ENCODE peak calls at places on chromosomes 2 and 18, in seven cellular contexts. One of them, this sample, is unnamed.

GRCh38 chr2:218961651-218962570 is 2.4 kb downstream of the CDK5R2 start:
- DNase-seq in pancreas: no peak
- DNase-seq in sigmoid colon: no peak
- DNase-seq in fibroblast of lung: no peak
- DNase-seq in thyroid gland: no peak
- DNase-seq in heart right ventricle: no peak
- DNase-seq in colonic mucosa: no peak
- DNase-seq in this sample: no peak

GRCh38 chr2:96074156-96074555 is 39.4 kb upstream of the GPAT2 start:
- DNase-seq in pancreas: no peak
- DNase-seq in sigmoid colon: no peak
- DNase-seq in fibroblast of lung: no peak
- DNase-seq in thyroid gland: no peak
- DNase-seq in heart right ventricle: no peak
- DNase-seq in colonic mucosa: no peak
- DNase-seq in this sample: no peak

GRCh38 chr2:18312818-18313217 is 247.6 kb downstream of the RDH14 start:
- DNase-seq in pancreas: no peak
- DNase-seq in sigmoid colon: no peak
- DNase-seq in fibroblast of lung: no peak
- DNase-seq in thyroid gland: no peak
- DNase-seq in heart right ventricle: no peak
- DNase-seq in colonic mucosa: no peak
- DNase-seq in this sample: no peak

GRCh38 chr2:173090291-173090877 is 14.7 kb downstream of the MAP3K20 start:
- DNase-seq in pancreas: no peak
- DNase-seq in sigmoid colon: no peak
- DNase-seq in fibroblast of lung: peak; percentile 84
- DNase-seq in thyroid gland: peak; percentile 56
- DNase-seq in heart right ventricle: peak; percentile 32
- DNase-seq in colonic mucosa: no peak
- DNase-seq in this sample: peak; percentile 53

GRCh38 chr2:140242889-140243288 is 1462.7 kb upstream of the NXPH2 start:
- DNase-seq in pancreas: no peak
- DNase-seq in sigmoid colon: no peak
- DNase-seq in fibroblast of lung: no peak
- DNase-seq in thyroid gland: no peak
- DNase-seq in heart right ventricle: no peak
- DNase-seq in colonic mucosa: no peak
- DNase-seq in this sample: no peak

GRCh38 chr2:160474891-160475795 is 18.5 kb downstream of the RBMS1 start:
- DNase-seq in pancreas: no peak
- DNase-seq in sigmoid colon: no peak
- DNase-seq in fibroblast of lung: peak; percentile 42
- DNase-seq in thyroid gland: no peak
- DNase-seq in heart right ventricle: no peak
- DNase-seq in colonic mucosa: no peak
- DNase-seq in this sample: no peak

GRCh38 chr2:240797914-240798313 is 22.1 kb downstream of the KIF1A start:
- DNase-seq in pancreas: no peak
- DNase-seq in sigmoid colon: peak; percentile 53
- DNase-seq in fibroblast of lung: no peak
- DNase-seq in thyroid gland: no peak
- DNase-seq in heart right ventricle: no peak
- DNase-seq in colonic mucosa: no peak
- DNase-seq in this sample: no peak

GRCh38 chr2:232321156-232321816 is 57.3 kb upstream of the ALPP start:
- DNase-seq in pancreas: peak; percentile 24
- DNase-seq in sigmoid colon: peak; percentile 37
- DNase-seq in fibroblast of lung: no peak
- DNase-seq in thyroid gland: no peak
- DNase-seq in heart right ventricle: no peak
- DNase-seq in colonic mucosa: no peak
- DNase-seq in this sample: no peak

DNA sequence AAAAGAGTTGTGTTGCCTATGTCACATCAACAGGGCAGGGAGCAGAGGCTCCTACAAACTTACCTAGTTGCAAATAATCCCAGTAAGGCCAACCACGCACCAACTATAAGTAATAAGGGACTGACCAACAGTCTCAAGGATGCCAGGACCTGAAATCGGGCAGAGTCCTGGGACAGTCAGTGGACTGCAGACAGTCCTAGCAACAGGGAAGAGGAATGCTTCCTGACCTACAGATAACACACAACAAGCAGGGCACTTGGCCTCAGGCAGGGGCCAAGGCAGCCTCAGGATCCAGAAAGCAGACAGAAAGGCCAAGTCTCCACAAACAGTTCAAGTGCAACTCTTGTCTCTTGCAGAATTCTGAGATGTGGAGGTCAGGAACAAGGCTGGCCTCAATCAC is 56.2 kb downstream of the GALNT14 start:
- DNase-seq in pancreas: no peak
- DNase-seq in sigmoid colon: no peak
- DNase-seq in fibroblast of lung: no peak
- DNase-seq in thyroid gland: no peak
- DNase-seq in heart right ventricle: no peak
- DNase-seq in colonic mucosa: no peak
- DNase-seq in this sample: no peak
- H3K4me3 ChIP-seq in pancreas: no peak overlapping the region
- H3K4me3 ChIP-seq in sigmoid colon: no peak overlapping the region
- H3K4me3 ChIP-seq in fibroblast of lung: no peak overlapping the region
- H3K4me3 ChIP-seq in thyroid gland: no peak overlapping the region
- H3K4me3 ChIP-seq in heart right ventricle: no peak overlapping the region
- H3K4me3 ChIP-seq in colonic mucosa: no peak overlapping the region
- H3K4me3 ChIP-seq in this sample: no peak overlapping the region

GRCh38 chr2:55155764-55156221 is 76.3 kb downstream of the CLHC1 start:
- DNase-seq in pancreas: no peak
- DNase-seq in sigmoid colon: no peak
- DNase-seq in fibroblast of lung: peak; percentile 85
- DNase-seq in thyroid gland: no peak
- DNase-seq in heart right ventricle: no peak
- DNase-seq in colonic mucosa: no peak
- DNase-seq in this sample: peak; percentile 57

GRCh38 chr2:55155206-55155605 is 76.9 kb downstream of the CLHC1 start:
- DNase-seq in pancreas: no peak
- DNase-seq in sigmoid colon: no peak
- DNase-seq in fibroblast of lung: peak; percentile 26
- DNase-seq in thyroid gland: no peak
- DNase-seq in heart right ventricle: no peak
- DNase-seq in colonic mucosa: no peak
- DNase-seq in this sample: no peak

GRCh38 chr2:55156326-55156725 is 75.8 kb downstream of the CLHC1 start:
- DNase-seq in pancreas: no peak
- DNase-seq in sigmoid colon: no peak
- DNase-seq in fibroblast of lung: peak; percentile 82
- DNase-seq in thyroid gland: no peak
- DNase-seq in heart right ventricle: no peak
- DNase-seq in colonic mucosa: no peak
- DNase-seq in this sample: no peak

GRCh38 chr2:55153564-55154315 is 78.4 kb downstream of the CLHC1 start:
- DNase-seq in pancreas: no peak
- DNase-seq in sigmoid colon: no peak
- DNase-seq in fibroblast of lung: no peak
- DNase-seq in thyroid gland: no peak
- DNase-seq in heart right ventricle: no peak
- DNase-seq in colonic mucosa: no peak
- DNase-seq in this sample: no peak

DNA sequence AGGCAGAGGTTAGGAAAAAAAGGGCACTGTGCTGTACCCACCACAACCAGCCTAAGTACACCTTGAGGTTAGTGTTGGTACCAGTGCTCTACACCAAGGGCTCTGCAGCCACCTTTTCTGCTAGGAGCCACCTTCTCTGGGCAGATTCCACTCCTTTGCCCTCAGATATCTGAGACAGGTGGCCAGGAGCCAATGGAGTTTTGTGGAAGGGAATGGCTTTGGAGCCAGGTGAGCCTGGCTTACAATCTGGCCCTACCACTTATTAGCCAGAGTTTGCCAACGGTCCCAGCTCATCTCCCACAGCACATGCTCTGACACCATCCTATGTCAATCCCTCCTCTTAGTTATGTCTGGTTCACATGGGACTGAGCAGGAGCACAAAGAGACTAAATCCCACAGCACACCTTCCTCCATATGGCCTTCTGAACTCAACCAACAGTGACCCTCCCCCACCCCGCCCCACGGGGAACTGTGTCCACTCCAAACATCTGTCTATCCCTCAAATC is 77.5 kb downstream of the CLHC1 start:
- DNase-seq in pancreas: no peak
- DNase-seq in sigmoid colon: no peak
- DNase-seq in fibroblast of lung: no peak
- DNase-seq in thyroid gland: no peak
- DNase-seq in heart right ventricle: no peak
- DNase-seq in colonic mucosa: no peak
- DNase-seq in this sample: no peak
- H3K27ac ChIP-seq in pancreas: no peak overlapping the region
- H3K27ac ChIP-seq in sigmoid colon: peak overlapping the region; percentile 47
- H3K27ac ChIP-seq in fibroblast of lung: peak overlapping the region; percentile 56
- H3K27ac ChIP-seq in thyroid gland: no peak overlapping the region
- H3K27ac ChIP-seq in heart right ventricle: no peak overlapping the region
- H3K27ac ChIP-seq in colonic mucosa: peak overlapping the region; percentile 24
- H3K27ac ChIP-seq in this sample: no peak overlapping the region

GRCh38 chr2:62201307-62201706 is 5.4 kb downstream of the B3GNT2 start:
- DNase-seq in pancreas: no peak
- DNase-seq in sigmoid colon: no peak
- DNase-seq in fibroblast of lung: peak; percentile 50
- DNase-seq in thyroid gland: no peak
- DNase-seq in heart right ventricle: no peak
- DNase-seq in colonic mucosa: no peak
- DNase-seq in this sample: no peak

GRCh38 chr2:62198237-62198633 is 2.3 kb downstream of the B3GNT2 start:
- DNase-seq in pancreas: no peak
- DNase-seq in sigmoid colon: no peak
- DNase-seq in fibroblast of lung: no peak
- DNase-seq in thyroid gland: no peak
- DNase-seq in heart right ventricle: no peak
- DNase-seq in colonic mucosa: no peak
- DNase-seq in this sample: no peak

GRCh38 chr2:62200868-62201267 is 5.0 kb downstream of the B3GNT2 start:
- DNase-seq in pancreas: no peak
- DNase-seq in sigmoid colon: no peak
- DNase-seq in fibroblast of lung: no peak
- DNase-seq in thyroid gland: no peak
- DNase-seq in heart right ventricle: no peak
- DNase-seq in colonic mucosa: no peak
- DNase-seq in this sample: no peak

GRCh38 chr2:62200291-62200841 is 4.5 kb downstream of the B3GNT2 start:
- DNase-seq in pancreas: no peak
- DNase-seq in sigmoid colon: no peak
- DNase-seq in fibroblast of lung: no peak
- DNase-seq in thyroid gland: no peak
- DNase-seq in heart right ventricle: no peak
- DNase-seq in colonic mucosa: no peak
- DNase-seq in this sample: no peak

DNA sequence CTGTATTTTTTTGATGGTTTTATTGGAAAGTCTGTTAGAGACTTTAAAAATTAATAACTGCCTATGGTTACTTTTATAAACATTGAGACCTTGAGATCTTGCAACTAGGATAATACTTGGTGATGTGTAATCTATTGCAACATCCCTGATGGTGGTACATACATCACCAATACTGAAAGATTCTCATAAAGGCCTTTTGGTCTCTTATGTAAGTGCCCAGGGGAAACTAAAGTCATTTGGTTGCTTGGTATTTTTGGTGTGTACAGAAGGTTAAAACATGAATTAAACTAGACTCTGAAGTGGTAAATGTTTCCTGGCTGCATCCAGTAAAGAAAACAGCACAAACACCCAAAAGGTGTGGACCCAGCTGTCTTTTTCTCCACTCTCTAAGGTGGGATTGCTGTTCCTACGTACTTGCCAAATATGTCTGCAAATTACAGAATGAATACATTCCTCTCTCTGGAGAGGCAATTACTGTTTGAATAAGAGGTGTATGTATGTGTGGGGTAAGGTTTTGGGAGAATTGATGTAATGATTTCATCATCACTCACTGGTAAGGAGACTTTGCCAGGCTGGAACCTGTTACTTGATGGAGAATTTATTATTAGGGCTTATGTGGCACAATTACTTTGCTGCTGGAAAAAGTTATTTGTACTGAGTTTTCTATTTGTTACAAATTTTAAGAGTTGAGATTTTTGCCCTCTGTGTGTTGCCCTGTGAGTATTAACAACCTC is 3.6 kb downstream of the B3GNT2 start:
- DNase-seq in pancreas: no peak
- DNase-seq in sigmoid colon: no peak
- DNase-seq in fibroblast of lung: no peak
- DNase-seq in thyroid gland: no peak
- DNase-seq in heart right ventricle: no peak
- DNase-seq in colonic mucosa: no peak
- DNase-seq in this sample: no peak
- H3K4me3 ChIP-seq in pancreas: no peak overlapping the region
- H3K4me3 ChIP-seq in sigmoid colon: no peak overlapping the region
- H3K4me3 ChIP-seq in fibroblast of lung: no peak overlapping the region
- H3K4me3 ChIP-seq in thyroid gland: no peak overlapping the region
- H3K4me3 ChIP-seq in heart right ventricle: peak overlapping the region; percentile 93
- H3K4me3 ChIP-seq in colonic mucosa: no peak overlapping the region
- H3K4me3 ChIP-seq in this sample: no peak overlapping the region

GRCh38 chr18:23137788-23138216 is 2.5 kb downstream of the CABLES1 start:
- DNase-seq in pancreas: no peak
- DNase-seq in sigmoid colon: no peak
- DNase-seq in fibroblast of lung: no peak
- DNase-seq in thyroid gland: peak; percentile 34
- DNase-seq in heart right ventricle: no peak
- DNase-seq in colonic mucosa: no peak
- DNase-seq in this sample: no peak

GRCh38 chr18:23135679-23136325 is 517 bp downstream of the CABLES1 start:
- DNase-seq in pancreas: peak; percentile 75
- DNase-seq in sigmoid colon: no peak
- DNase-seq in fibroblast of lung: peak; percentile 52
- DNase-seq in thyroid gland: peak; percentile 54
- DNase-seq in heart right ventricle: no peak
- DNase-seq in colonic mucosa: peak; percentile 28
- DNase-seq in this sample: no peak

GRCh38 chr18:23137093-23137640 is 1.9 kb downstream of the CABLES1 start:
- DNase-seq in pancreas: no peak
- DNase-seq in sigmoid colon: no peak
- DNase-seq in fibroblast of lung: peak; percentile 48
- DNase-seq in thyroid gland: peak; percentile 66
- DNase-seq in heart right ventricle: no peak
- DNase-seq in colonic mucosa: no peak
- DNase-seq in this sample: no peak

GRCh38 chr18:23134780-23135678 is at the start of gene CABLES1:
- DNase-seq in pancreas: peak; percentile 86
- DNase-seq in sigmoid colon: peak; percentile 84
- DNase-seq in fibroblast of lung: peak; percentile 63
- DNase-seq in thyroid gland: peak; percentile 81
- DNase-seq in heart right ventricle: peak; percentile 33
- DNase-seq in colonic mucosa: peak; percentile 68
- DNase-seq in this sample: peak; percentile 43

DNA sequence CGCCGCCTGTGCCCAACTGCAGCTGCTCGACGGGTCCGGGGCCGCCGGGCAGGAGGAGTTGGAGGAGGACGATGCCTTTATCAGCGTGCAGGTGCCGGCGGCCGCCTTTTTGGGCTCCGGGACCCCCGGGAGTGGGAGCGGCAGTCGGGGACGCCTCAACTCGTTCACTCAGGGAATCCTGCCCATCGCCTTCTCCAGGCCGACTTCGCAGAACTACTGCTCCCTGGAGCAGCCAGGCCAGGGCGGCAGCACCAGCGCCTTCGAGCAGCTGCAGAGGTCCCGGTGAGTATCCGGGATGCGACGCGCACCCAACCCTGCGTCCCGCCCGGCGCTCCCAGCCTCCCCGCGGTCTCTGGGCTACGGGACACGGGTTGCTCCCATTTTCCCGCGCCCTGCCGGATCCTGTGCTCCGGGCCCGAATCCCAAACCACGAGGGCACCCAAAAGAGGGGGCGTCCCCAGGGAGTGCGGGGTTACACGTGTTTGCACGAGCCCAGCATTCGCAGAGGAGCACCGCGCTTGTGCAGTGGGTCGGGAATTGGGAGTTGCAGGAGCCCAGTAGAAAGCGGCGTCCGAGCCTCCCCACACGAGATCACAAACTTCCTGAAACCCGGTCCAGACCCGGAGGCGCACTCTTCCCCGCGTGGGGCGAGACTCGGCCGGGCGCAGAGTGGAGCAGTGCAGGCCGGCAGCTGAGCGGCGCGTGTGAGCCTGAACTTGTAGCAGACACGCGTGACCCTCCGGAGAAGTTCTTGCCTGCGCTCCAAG is 1.2 kb downstream of the CABLES1 start:
- DNase-seq in pancreas: peak; percentile 72
- DNase-seq in sigmoid colon: no peak
- DNase-seq in fibroblast of lung: peak; percentile 49
- DNase-seq in thyroid gland: peak; percentile 62
- DNase-seq in heart right ventricle: peak; percentile 40
- DNase-seq in colonic mucosa: peak; percentile 42
- DNase-seq in this sample: no peak
- H3K27ac ChIP-seq in pancreas: no peak overlapping the region
- H3K27ac ChIP-seq in sigmoid colon: peak overlapping the region; percentile 70
- H3K27ac ChIP-seq in fibroblast of lung: no peak overlapping the region
- H3K27ac ChIP-seq in thyroid gland: peak overlapping the region; percentile 89
- H3K27ac ChIP-seq in heart right ventricle: peak overlapping the region; percentile 74
- H3K27ac ChIP-seq in colonic mucosa: no peak overlapping the region
- H3K27ac ChIP-seq in this sample: peak overlapping the region; percentile 30